ENCODE peak calls at places on chromosomes 3 and 15, in five cellular contexts. S is RPMI7951; O is stimulated activated CD8-positive, alpha-beta memory T cell treated with anti-CD3 and anti-CD28 coated beads, Interleukin-2, amount 100 ng/mL, for 1 hour; U is GM12891; X is T-cell. F is an unnamed sample.

GRCh38 chr3:187914231-187914630 is 169.0 kb upstream of the BCL6 start:
- DNase-seq in S (no peak), O (no peak), U (no peak), X (no peak), F (no peak)

GRCh38 chr3:110174908-110175307 is 837.6 kb upstream of the DPPA4 start:
- DNase-seq in S (no peak), O (no peak), U (no peak), X (no peak), F (no peak)

GRCh38 chr3:52384009-52384761 is 60.7 kb downstream of the SEMA3G start:
- DNase-seq in S (no peak), O (no peak), U (no peak), X (no peak), F (no peak)

GRCh38 chr3:146160964-146161724 is at the start of gene PLOD2:
- DNase-seq in S (peak), O (no peak), U (peak), X (no peak), F (peak)

GRCh38 chr15:62966294-62966693 is 76.3 kb upstream of the TPM1 start:
- DNase-seq in S (no peak), O (no peak), U (no peak), X (no peak), F (no peak)

GRCh38 chr3:132253262-132253878 is 63.8 kb upstream of the ACP3 start:
- DNase-seq in S (peak), O (no peak), U (peak), X (no peak), F (no peak)

GRCh38 chr3:152402698-152403456 is 134.1 kb downstream of the MBNL1 start:
- DNase-seq in S (no peak), O (no peak), U (no peak), X (no peak), F (no peak)

GRCh38 chr15:26883466-26883865 is 16.6 kb downstream of the GABRA5 start:
- DNase-seq in S (no peak), O (no peak), U (no peak), X (no peak), F (no peak)

GRCh38 chr15:56233549-56233948 is 10.1 kb downstream of the RFX7 start:
- DNase-seq in S (no peak), O (no peak), U (no peak), X (no peak), F (no peak)

GRCh38 chr15:86515625-86516024 is 436.0 kb downstream of the AGBL1 start:
- DNase-seq in S (no peak), O (no peak), U (no peak), X (no peak), F (no peak)

GRCh38 chr3:130692455-130692854 is 54.2 kb downstream of the PIK3R4 start:
- DNase-seq in S (no peak), O (no peak), U (no peak), X (no peak), F (no peak)